ENCODE peak calls at places on chromosomes 6 and 20, in four cellular contexts. P, Q, X and Y are unnamed samples.

GRCh38 chr6:165536911-165537310 is 126.1 kb downstream of the PDE10A start:
- DNase-seq in P (no peak), Q (no peak), X (no peak), Y (no peak)

GRCh38 chr20:2463616-2464365 is 6.8 kb downstream of the SNRPB start:
- DNase-seq in P (no peak), Q (no peak), X (no peak), Y (no peak)

GRCh38 chr20:55095745-55096450 is 620.5 kb downstream of the DOK5 start:
- DNase-seq in P (no peak), Q (no peak), X (no peak), Y (no peak)

GRCh38 chr20:40457404-40457803 is 231.6 kb downstream of the MAFB start:
- DNase-seq in P (no peak), Q (no peak), X (no peak), Y (no peak)

GRCh38 chr20:5316188-5317158 is at the start of gene PROKR2:
- DNase-seq in P (peak), Q (peak), X (no peak), Y (no peak)

GRCh38 chr6:157867155-157867559 is 44.1 kb downstream of the SNX9 start:
- DNase-seq in P (no peak), Q (no peak), X (no peak), Y (no peak)

GRCh38 chr20:62485062-62485700 is 9.4 kb upstream of the GATA5 start:
- DNase-seq in P (no peak), Q (no peak), X (no peak), Y (peak)

GRCh38 chr20:31560900-31561598 is 44.0 kb upstream of the ID1 start:
- DNase-seq in P (peak), Q (no peak), X (no peak), Y (peak)

GRCh38 chr6:148235446-148235845 is 107.2 kb upstream of the SASH1 start:
- DNase-seq in P (no peak), Q (no peak), X (no peak), Y (no peak)

GRCh38 chr6:136719280-136720044 is 72.8 kb downstream of the MAP3K5 start:
- DNase-seq in P (no peak), Q (no peak), X (no peak), Y (no peak)

GRCh38 chr6:86558318-86558717 is 379.0 kb upstream of the HTR1E start:
- DNase-seq in P (no peak), Q (no peak), X (no peak), Y (no peak)

GRCh38 chr6:151317206-151317994 is 74.0 kb downstream of the ZBTB2 start:
- DNase-seq in P (no peak), Q (no peak), X (no peak), Y (no peak)